ENCODE peak calls at places on chromosomes 12 and 14, in nine cellular contexts. One of them, this sample, is unnamed.

GRCh38 chr12:113724703-113725556 is 241.2 kb downstream of the RBM19 start:
- DNase-seq in activated effector memory CD4-positive, alpha-beta T cell treated with anti-CD3 and anti-CD28 coated beads, Interleukin-2, amount 50 U/mL, for 16 hours: no peak
- DNase-seq in H1: no peak
- DNase-seq in Peyer's patch: no peak
- DNase-seq in Right ventricle myocardium superior: no peak
- DNase-seq in T-helper 9 cell: no peak
- DNase-seq in head of caudate nucleus: no peak
- DNase-seq in ureter: no peak
- DNase-seq in pancreas: no peak
- DNase-seq in this sample: no peak

GRCh38 chr12:13386269-13387039 is 189.9 kb downstream of the EMP1 start:
- DNase-seq in activated effector memory CD4-positive, alpha-beta T cell treated with anti-CD3 and anti-CD28 coated beads, Interleukin-2, amount 50 U/mL, for 16 hours: no peak
- DNase-seq in H1: peak; percentile 24
- DNase-seq in Peyer's patch: no peak
- DNase-seq in Right ventricle myocardium superior: no peak
- DNase-seq in T-helper 9 cell: no peak
- DNase-seq in head of caudate nucleus: no peak
- DNase-seq in ureter: no peak
- DNase-seq in pancreas: no peak
- DNase-seq in this sample: no peak

GRCh38 chr14:71466251-71466650 is 466.0 kb upstream of the RGS6 start:
- DNase-seq in activated effector memory CD4-positive, alpha-beta T cell treated with anti-CD3 and anti-CD28 coated beads, Interleukin-2, amount 50 U/mL, for 16 hours: no peak
- DNase-seq in H1: no peak
- DNase-seq in Peyer's patch: no peak
- DNase-seq in Right ventricle myocardium superior: no peak
- DNase-seq in T-helper 9 cell: no peak
- DNase-seq in head of caudate nucleus: no peak
- DNase-seq in ureter: no peak
- DNase-seq in pancreas: no peak
- DNase-seq in this sample: no peak

GRCh38 chr12:122864894-122865253 is 29.6 kb downstream of the HIP1R start:
- DNase-seq in activated effector memory CD4-positive, alpha-beta T cell treated with anti-CD3 and anti-CD28 coated beads, Interleukin-2, amount 50 U/mL, for 16 hours: no peak
- DNase-seq in H1: no peak
- DNase-seq in Peyer's patch: no peak
- DNase-seq in Right ventricle myocardium superior: no peak
- DNase-seq in T-helper 9 cell: no peak
- DNase-seq in head of caudate nucleus: peak; percentile 46
- DNase-seq in ureter: no peak
- DNase-seq in pancreas: no peak
- DNase-seq in this sample: no peak

GRCh38 chr12:666766-667308 is 3.6 kb upstream of the NINJ2 start:
- DNase-seq in activated effector memory CD4-positive, alpha-beta T cell treated with anti-CD3 and anti-CD28 coated beads, Interleukin-2, amount 50 U/mL, for 16 hours: peak; percentile 79
- DNase-seq in H1: no peak
- DNase-seq in Peyer's patch: no peak
- DNase-seq in Right ventricle myocardium superior: no peak
- DNase-seq in T-helper 9 cell: no peak
- DNase-seq in head of caudate nucleus: no peak
- DNase-seq in ureter: no peak
- DNase-seq in pancreas: no peak
- DNase-seq in this sample: no peak

GRCh38 chr14:37270629-37271028 is 72.9 kb downstream of the MIPOL1 start:
- DNase-seq in activated effector memory CD4-positive, alpha-beta T cell treated with anti-CD3 and anti-CD28 coated beads, Interleukin-2, amount 50 U/mL, for 16 hours: no peak
- DNase-seq in H1: no peak
- DNase-seq in Peyer's patch: no peak
- DNase-seq in Right ventricle myocardium superior: no peak
- DNase-seq in T-helper 9 cell: no peak
- DNase-seq in head of caudate nucleus: no peak
- DNase-seq in ureter: no peak
- DNase-seq in pancreas: no peak
- DNase-seq in this sample: no peak

GRCh38 chr12:83462419-83462818 is 775.7 kb downstream of the TMTC2 start:
- DNase-seq in activated effector memory CD4-positive, alpha-beta T cell treated with anti-CD3 and anti-CD28 coated beads, Interleukin-2, amount 50 U/mL, for 16 hours: no peak
- DNase-seq in H1: no peak
- DNase-seq in Peyer's patch: no peak
- DNase-seq in Right ventricle myocardium superior: no peak
- DNase-seq in T-helper 9 cell: no peak
- DNase-seq in head of caudate nucleus: no peak
- DNase-seq in ureter: no peak
- DNase-seq in pancreas: no peak
- DNase-seq in this sample: no peak

GRCh38 chr12:128644664-128645296 is 179.0 kb downstream of the SLC15A4 start:
- DNase-seq in activated effector memory CD4-positive, alpha-beta T cell treated with anti-CD3 and anti-CD28 coated beads, Interleukin-2, amount 50 U/mL, for 16 hours: no peak
- DNase-seq in H1: peak; percentile 93
- DNase-seq in Peyer's patch: peak; percentile 32
- DNase-seq in Right ventricle myocardium superior: no peak
- DNase-seq in T-helper 9 cell: peak; percentile 6
- DNase-seq in head of caudate nucleus: peak; percentile 81
- DNase-seq in ureter: no peak
- DNase-seq in pancreas: no peak
- DNase-seq in this sample: peak; percentile 25

GRCh38 chr12:15522574-15523187 is 200.4 kb downstream of the PTPRO start:
- DNase-seq in activated effector memory CD4-positive, alpha-beta T cell treated with anti-CD3 and anti-CD28 coated beads, Interleukin-2, amount 50 U/mL, for 16 hours: no peak
- DNase-seq in H1: no peak
- DNase-seq in Peyer's patch: no peak
- DNase-seq in Right ventricle myocardium superior: no peak
- DNase-seq in T-helper 9 cell: no peak
- DNase-seq in head of caudate nucleus: no peak
- DNase-seq in ureter: no peak
- DNase-seq in pancreas: no peak
- DNase-seq in this sample: peak; percentile 54

GRCh38 chr12:110498984-110499706 is 2.8 kb downstream of the VPS29 start:
- DNase-seq in activated effector memory CD4-positive, alpha-beta T cell treated with anti-CD3 and anti-CD28 coated beads, Interleukin-2, amount 50 U/mL, for 16 hours: no peak
- DNase-seq in H1: no peak
- DNase-seq in Peyer's patch: no peak
- DNase-seq in Right ventricle myocardium superior: no peak
- DNase-seq in T-helper 9 cell: no peak
- DNase-seq in head of caudate nucleus: no peak
- DNase-seq in ureter: no peak
- DNase-seq in pancreas: no peak
- DNase-seq in this sample: no peak

GRCh38 chr12:104957388-104958008 is 592 bp downstream of the SLC41A2 start:
- DNase-seq in activated effector memory CD4-positive, alpha-beta T cell treated with anti-CD3 and anti-CD28 coated beads, Interleukin-2, amount 50 U/mL, for 16 hours: peak; percentile 77
- DNase-seq in H1: no peak
- DNase-seq in Peyer's patch: peak; percentile 47
- DNase-seq in Right ventricle myocardium superior: no peak
- DNase-seq in T-helper 9 cell: peak; percentile 21
- DNase-seq in head of caudate nucleus: peak; percentile 60
- DNase-seq in ureter: no peak
- DNase-seq in pancreas: no peak
- DNase-seq in this sample: peak; percentile 36

GRCh38 chr14:89017417-89017816 is 193.0 kb downstream of the TTC8 start:
- DNase-seq in activated effector memory CD4-positive, alpha-beta T cell treated with anti-CD3 and anti-CD28 coated beads, Interleukin-2, amount 50 U/mL, for 16 hours: no peak
- DNase-seq in H1: no peak
- DNase-seq in Peyer's patch: no peak
- DNase-seq in Right ventricle myocardium superior: no peak
- DNase-seq in T-helper 9 cell: no peak
- DNase-seq in head of caudate nucleus: no peak
- DNase-seq in ureter: no peak
- DNase-seq in pancreas: no peak
- DNase-seq in this sample: no peak

GRCh38 chr14:102805454-102805891 is 28.2 kb downstream of the TRAF3 start:
- DNase-seq in activated effector memory CD4-positive, alpha-beta T cell treated with anti-CD3 and anti-CD28 coated beads, Interleukin-2, amount 50 U/mL, for 16 hours: peak; percentile 82
- DNase-seq in H1: no peak
- DNase-seq in Peyer's patch: peak; percentile 55
- DNase-seq in Right ventricle myocardium superior: no peak
- DNase-seq in T-helper 9 cell: peak; percentile 14
- DNase-seq in head of caudate nucleus: no peak
- DNase-seq in ureter: no peak
- DNase-seq in pancreas: no peak
- DNase-seq in this sample: no peak

GRCh38 chr12:114834621-114835020 is 150.6 kb upstream of the TBX3 start:
- DNase-seq in activated effector memory CD4-positive, alpha-beta T cell treated with anti-CD3 and anti-CD28 coated beads, Interleukin-2, amount 50 U/mL, for 16 hours: no peak
- DNase-seq in H1: no peak
- DNase-seq in Peyer's patch: no peak
- DNase-seq in Right ventricle myocardium superior: no peak
- DNase-seq in T-helper 9 cell: no peak
- DNase-seq in head of caudate nucleus: no peak
- DNase-seq in ureter: no peak
- DNase-seq in pancreas: no peak
- DNase-seq in this sample: no peak

GRCh38 chr14:98733536-98733935 is 538.5 kb downstream of the BCL11B start:
- DNase-seq in activated effector memory CD4-positive, alpha-beta T cell treated with anti-CD3 and anti-CD28 coated beads, Interleukin-2, amount 50 U/mL, for 16 hours: no peak
- DNase-seq in H1: no peak
- DNase-seq in Peyer's patch: no peak
- DNase-seq in Right ventricle myocardium superior: no peak
- DNase-seq in T-helper 9 cell: no peak
- DNase-seq in head of caudate nucleus: no peak
- DNase-seq in ureter: no peak
- DNase-seq in pancreas: no peak
- DNase-seq in this sample: no peak

GRCh38 chr12:124694846-124695497 is 127.6 kb upstream of the NCOR2 start:
- DNase-seq in activated effector memory CD4-positive, alpha-beta T cell treated with anti-CD3 and anti-CD28 coated beads, Interleukin-2, amount 50 U/mL, for 16 hours: no peak
- DNase-seq in H1: no peak
- DNase-seq in Peyer's patch: no peak
- DNase-seq in Right ventricle myocardium superior: peak; percentile 80
- DNase-seq in T-helper 9 cell: no peak
- DNase-seq in head of caudate nucleus: no peak
- DNase-seq in ureter: no peak
- DNase-seq in pancreas: no peak
- DNase-seq in this sample: no peak

GRCh38 chr14:24339284-24340151 is at the start of gene RIPK3:
- DNase-seq in activated effector memory CD4-positive, alpha-beta T cell treated with anti-CD3 and anti-CD28 coated beads, Interleukin-2, amount 50 U/mL, for 16 hours: peak; percentile 90
- DNase-seq in H1: peak; percentile 77
- DNase-seq in Peyer's patch: peak; percentile 84
- DNase-seq in Right ventricle myocardium superior: peak; percentile 77
- DNase-seq in T-helper 9 cell: peak; percentile 54
- DNase-seq in head of caudate nucleus: no peak
- DNase-seq in ureter: peak; percentile 76
- DNase-seq in pancreas: peak; percentile 83
- DNase-seq in this sample: no peak

GRCh38 chr12:114401346-114402320 is 4.3 kb downstream of the TBX5 start:
- DNase-seq in activated effector memory CD4-positive, alpha-beta T cell treated with anti-CD3 and anti-CD28 coated beads, Interleukin-2, amount 50 U/mL, for 16 hours: no peak
- DNase-seq in H1: no peak
- DNase-seq in Peyer's patch: no peak
- DNase-seq in Right ventricle myocardium superior: no peak
- DNase-seq in T-helper 9 cell: no peak
- DNase-seq in head of caudate nucleus: no peak
- DNase-seq in ureter: no peak
- DNase-seq in pancreas: no peak
- DNase-seq in this sample: no peak

GRCh38 chr14:65101631-65102440 is 481 bp downstream of the MAX start:
- DNase-seq in activated effector memory CD4-positive, alpha-beta T cell treated with anti-CD3 and anti-CD28 coated beads, Interleukin-2, amount 50 U/mL, for 16 hours: peak; percentile 82
- DNase-seq in H1: peak; percentile 62
- DNase-seq in Peyer's patch: peak; percentile 52
- DNase-seq in Right ventricle myocardium superior: peak; percentile 45
- DNase-seq in T-helper 9 cell: peak; percentile 46
- DNase-seq in head of caudate nucleus: no peak
- DNase-seq in ureter: peak; percentile 59
- DNase-seq in pancreas: peak; percentile 86
- DNase-seq in this sample: no peak

GRCh38 chr14:38761033-38761432 is 342.0 kb downstream of the SEC23A start:
- DNase-seq in activated effector memory CD4-positive, alpha-beta T cell treated with anti-CD3 and anti-CD28 coated beads, Interleukin-2, amount 50 U/mL, for 16 hours: no peak
- DNase-seq in H1: no peak
- DNase-seq in Peyer's patch: no peak
- DNase-seq in Right ventricle myocardium superior: no peak
- DNase-seq in T-helper 9 cell: no peak
- DNase-seq in head of caudate nucleus: no peak
- DNase-seq in ureter: no peak
- DNase-seq in pancreas: no peak
- DNase-seq in this sample: no peak

GRCh38 chr14:52325126-52325525 is 11.0 kb downstream of the PTGER2 start:
- DNase-seq in activated effector memory CD4-positive, alpha-beta T cell treated with anti-CD3 and anti-CD28 coated beads, Interleukin-2, amount 50 U/mL, for 16 hours: no peak
- DNase-seq in H1: no peak
- DNase-seq in Peyer's patch: no peak
- DNase-seq in Right ventricle myocardium superior: no peak
- DNase-seq in T-helper 9 cell: no peak
- DNase-seq in head of caudate nucleus: no peak
- DNase-seq in ureter: no peak
- DNase-seq in pancreas: no peak
- DNase-seq in this sample: no peak

GRCh38 chr14:72962829-72963312 is 36.6 kb downstream of the DCAF4 start:
- DNase-seq in activated effector memory CD4-positive, alpha-beta T cell treated with anti-CD3 and anti-CD28 coated beads, Interleukin-2, amount 50 U/mL, for 16 hours: no peak
- DNase-seq in H1: peak; percentile 67
- DNase-seq in Peyer's patch: no peak
- DNase-seq in Right ventricle myocardium superior: no peak
- DNase-seq in T-helper 9 cell: no peak
- DNase-seq in head of caudate nucleus: no peak
- DNase-seq in ureter: no peak
- DNase-seq in pancreas: no peak
- DNase-seq in this sample: peak; percentile 84

GRCh38 chr12:64053117-64053516 is 169.0 kb downstream of the KICS2 start:
- DNase-seq in activated effector memory CD4-positive, alpha-beta T cell treated with anti-CD3 and anti-CD28 coated beads, Interleukin-2, amount 50 U/mL, for 16 hours: no peak
- DNase-seq in H1: no peak
- DNase-seq in Peyer's patch: no peak
- DNase-seq in Right ventricle myocardium superior: no peak
- DNase-seq in T-helper 9 cell: no peak
- DNase-seq in head of caudate nucleus: no peak
- DNase-seq in ureter: no peak
- DNase-seq in pancreas: no peak
- DNase-seq in this sample: no peak

GRCh38 chr12:105783983-105784947 is 354.5 kb downstream of the NUAK1 start:
- DNase-seq in activated effector memory CD4-positive, alpha-beta T cell treated with anti-CD3 and anti-CD28 coated beads, Interleukin-2, amount 50 U/mL, for 16 hours: no peak
- DNase-seq in H1: no peak
- DNase-seq in Peyer's patch: no peak
- DNase-seq in Right ventricle myocardium superior: peak; percentile 39
- DNase-seq in T-helper 9 cell: no peak
- DNase-seq in head of caudate nucleus: no peak
- DNase-seq in ureter: no peak
- DNase-seq in pancreas: no peak
- DNase-seq in this sample: no peak

GRCh38 chr12:60394680-60395079 is 798.9 kb downstream of the SLC16A7 start:
- DNase-seq in activated effector memory CD4-positive, alpha-beta T cell treated with anti-CD3 and anti-CD28 coated beads, Interleukin-2, amount 50 U/mL, for 16 hours: no peak
- DNase-seq in H1: no peak
- DNase-seq in Peyer's patch: no peak
- DNase-seq in Right ventricle myocardium superior: no peak
- DNase-seq in T-helper 9 cell: no peak
- DNase-seq in head of caudate nucleus: no peak
- DNase-seq in ureter: no peak
- DNase-seq in pancreas: no peak
- DNase-seq in this sample: no peak

GRCh38 chr12:52351196-52352059 is 15.9 kb downstream of the KRT85 start:
- DNase-seq in activated effector memory CD4-positive, alpha-beta T cell treated with anti-CD3 and anti-CD28 coated beads, Interleukin-2, amount 50 U/mL, for 16 hours: peak; percentile 75
- DNase-seq in H1: no peak
- DNase-seq in Peyer's patch: no peak
- DNase-seq in Right ventricle myocardium superior: peak; percentile 64
- DNase-seq in T-helper 9 cell: peak; percentile 38
- DNase-seq in head of caudate nucleus: peak; percentile 76
- DNase-seq in ureter: no peak
- DNase-seq in pancreas: peak; percentile 83
- DNase-seq in this sample: no peak

GRCh38 chr14:29236848-29237247 is 470.3 kb downstream of the FOXG1 start:
- DNase-seq in activated effector memory CD4-positive, alpha-beta T cell treated with anti-CD3 and anti-CD28 coated beads, Interleukin-2, amount 50 U/mL, for 16 hours: no peak
- DNase-seq in H1: no peak
- DNase-seq in Peyer's patch: no peak
- DNase-seq in Right ventricle myocardium superior: no peak
- DNase-seq in T-helper 9 cell: no peak
- DNase-seq in head of caudate nucleus: no peak
- DNase-seq in ureter: no peak
- DNase-seq in pancreas: no peak
- DNase-seq in this sample: no peak

GRCh38 chr14:90049390-90049789 is 12.4 kb upstream of the KCNK13 start:
- DNase-seq in activated effector memory CD4-positive, alpha-beta T cell treated with anti-CD3 and anti-CD28 coated beads, Interleukin-2, amount 50 U/mL, for 16 hours: no peak
- DNase-seq in H1: no peak
- DNase-seq in Peyer's patch: no peak
- DNase-seq in Right ventricle myocardium superior: no peak
- DNase-seq in T-helper 9 cell: no peak
- DNase-seq in head of caudate nucleus: no peak
- DNase-seq in ureter: no peak
- DNase-seq in pancreas: no peak
- DNase-seq in this sample: no peak

GRCh38 chr12:62210422-62210821 is 49.8 kb upstream of the USP15 start:
- DNase-seq in activated effector memory CD4-positive, alpha-beta T cell treated with anti-CD3 and anti-CD28 coated beads, Interleukin-2, amount 50 U/mL, for 16 hours: peak; percentile 75
- DNase-seq in H1: no peak
- DNase-seq in Peyer's patch: no peak
- DNase-seq in Right ventricle myocardium superior: peak; percentile 57
- DNase-seq in T-helper 9 cell: peak; percentile 9
- DNase-seq in head of caudate nucleus: peak; percentile 80
- DNase-seq in ureter: peak; percentile 57
- DNase-seq in pancreas: no peak
- DNase-seq in this sample: peak; percentile 28

GRCh38 chr12:93583993-93584392 is 11.5 kb downstream of the SOCS2 start:
- DNase-seq in activated effector memory CD4-positive, alpha-beta T cell treated with anti-CD3 and anti-CD28 coated beads, Interleukin-2, amount 50 U/mL, for 16 hours: no peak
- DNase-seq in H1: no peak
- DNase-seq in Peyer's patch: no peak
- DNase-seq in Right ventricle myocardium superior: no peak
- DNase-seq in T-helper 9 cell: no peak
- DNase-seq in head of caudate nucleus: no peak
- DNase-seq in ureter: no peak
- DNase-seq in pancreas: no peak
- DNase-seq in this sample: no peak

GRCh38 chr12:56677680-56678079 is 10.4 kb downstream of the PTGES3 start:
- DNase-seq in activated effector memory CD4-positive, alpha-beta T cell treated with anti-CD3 and anti-CD28 coated beads, Interleukin-2, amount 50 U/mL, for 16 hours: no peak
- DNase-seq in H1: no peak
- DNase-seq in Peyer's patch: no peak
- DNase-seq in Right ventricle myocardium superior: no peak
- DNase-seq in T-helper 9 cell: no peak
- DNase-seq in head of caudate nucleus: no peak
- DNase-seq in ureter: no peak
- DNase-seq in pancreas: no peak
- DNase-seq in this sample: no peak